ENCODE peak calls at places on chromosomes 2 and 18, in seven cellular contexts. P, G, K, B, D, E and Z are unnamed samples.

GRCh38 chr18:2805970-2806943 is 40.5 kb upstream of the EMILIN2 start:
- DNase-seq in P (no peak), G (no peak), K (no peak), B (no peak), D (no peak), E (peak), Z (no peak)

GRCh38 chr2:1140389-1141003 is 189.8 kb downstream of the SNTG2 start:
- DNase-seq in P (peak), G (peak), K (no peak), B (peak), D (peak), E (no peak), Z (peak)

GRCh38 chr2:61499060-61499459 is 28.2 kb upstream of the USP34 start:
- DNase-seq in P (no peak), G (no peak), K (no peak), B (no peak), D (no peak), E (no peak), Z (no peak)

GRCh38 chr2:288002-288742 is at the start of gene ALKAL2:
- DNase-seq in P (no peak), G (no peak), K (no peak), B (no peak), D (no peak), E (no peak), Z (no peak)

GRCh38 chr2:187567126-187567525 is 12.9 kb upstream of the TFPI start:
- DNase-seq in P (no peak), G (no peak), K (no peak), B (peak), D (no peak), E (peak), Z (no peak)

GRCh38 chr2:100801402-100801801 is 18.5 kb upstream of the NPAS2 start:
- DNase-seq in P (no peak), G (no peak), K (no peak), B (no peak), D (no peak), E (no peak), Z (no peak)

GRCh38 chr18:9478545-9478944 is 3.2 kb downstream of the RALBP1 start:
- DNase-seq in P (no peak), G (no peak), K (no peak), B (no peak), D (no peak), E (no peak), Z (no peak)

GRCh38 chr2:197028230-197028629 is 101.7 kb upstream of the PGAP1 start:
- DNase-seq in P (peak), G (no peak), K (peak), B (peak), D (no peak), E (peak), Z (no peak)

GRCh38 chr2:10965241-10965843 is 53.6 kb downstream of the KCNF1 start:
- DNase-seq in P (no peak), G (no peak), K (no peak), B (no peak), D (no peak), E (no peak), Z (no peak)

GRCh38 chr2:102773149-102773706 is 11.4 kb downstream of the TMEM182 start:
- DNase-seq in P (no peak), G (no peak), K (no peak), B (no peak), D (no peak), E (no peak), Z (no peak)

GRCh38 chr2:128624956-128625355 is 306.3 kb upstream of the HS6ST1 start:
- DNase-seq in P (no peak), G (no peak), K (no peak), B (no peak), D (no peak), E (no peak), Z (no peak)

GRCh38 chr2:212974692-212975091 is 176.7 kb downstream of the IKZF2 start:
- DNase-seq in P (no peak), G (peak), K (no peak), B (no peak), D (no peak), E (no peak), Z (peak)

GRCh38 chr2:181126311-181126710 is 145.9 kb downstream of the UBE2E3 start:
- DNase-seq in P (no peak), G (no peak), K (no peak), B (no peak), D (no peak), E (no peak), Z (no peak)

GRCh38 chr18:75031717-75032317 is 177.1 kb downstream of the PTGR3 start:
- DNase-seq in P (no peak), G (no peak), K (no peak), B (no peak), D (no peak), E (no peak), Z (no peak)

GRCh38 chr18:7230646-7231349 is at the start of gene LRRC30:
- DNase-seq in P (no peak), G (no peak), K (no peak), B (no peak), D (no peak), E (no peak), Z (no peak)

GRCh38 chr18:12366379-12366778 is 10.6 kb downstream of the AFG3L2 start:
- DNase-seq in P (no peak), G (no peak), K (no peak), B (no peak), D (no peak), E (no peak), Z (no peak)

DNA sequence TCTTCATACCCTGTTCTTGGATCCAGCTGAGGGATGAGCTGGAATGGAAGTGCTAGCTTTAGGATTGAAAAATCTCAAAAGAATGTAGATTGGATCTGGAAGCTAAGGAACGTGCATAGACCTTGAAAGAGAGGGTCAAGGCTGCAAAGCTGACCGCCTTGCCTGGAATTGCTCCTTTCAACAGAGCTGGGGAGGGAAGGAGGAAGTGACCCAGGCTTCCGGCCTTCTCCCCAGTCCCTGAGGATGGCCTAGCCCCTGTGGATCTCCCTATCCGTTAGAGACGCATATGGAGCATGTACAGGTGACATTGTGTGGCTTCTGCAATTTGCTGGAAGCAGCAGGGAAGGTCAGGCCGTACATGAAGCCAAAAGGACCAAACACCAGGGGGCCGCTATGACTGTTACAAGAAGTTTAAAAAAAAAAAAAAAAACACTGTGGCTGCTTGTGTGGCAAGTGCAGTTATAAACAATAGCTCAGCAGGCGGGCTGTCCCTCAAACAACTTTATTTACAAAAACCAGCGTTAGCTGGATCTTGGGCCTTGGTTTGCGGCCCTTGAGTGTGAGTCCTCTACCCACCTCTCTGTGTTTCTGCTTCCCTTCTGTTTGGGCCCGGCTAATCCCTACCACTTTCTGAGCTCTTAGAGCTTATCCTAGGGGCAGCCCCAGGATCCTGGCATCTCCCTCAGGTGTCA is 227.6 kb downstream of the SEPTIN10 start:
- DNase-seq in P (no peak), G (peak), K (no peak), B (no peak), D (no peak), E (no peak), Z (no peak)
- TF ChIP-seq CTCF in P (no peak), G (no peak), K (no peak), B (no peak), D (no peak), E (no peak), Z (no peak)

DNA sequence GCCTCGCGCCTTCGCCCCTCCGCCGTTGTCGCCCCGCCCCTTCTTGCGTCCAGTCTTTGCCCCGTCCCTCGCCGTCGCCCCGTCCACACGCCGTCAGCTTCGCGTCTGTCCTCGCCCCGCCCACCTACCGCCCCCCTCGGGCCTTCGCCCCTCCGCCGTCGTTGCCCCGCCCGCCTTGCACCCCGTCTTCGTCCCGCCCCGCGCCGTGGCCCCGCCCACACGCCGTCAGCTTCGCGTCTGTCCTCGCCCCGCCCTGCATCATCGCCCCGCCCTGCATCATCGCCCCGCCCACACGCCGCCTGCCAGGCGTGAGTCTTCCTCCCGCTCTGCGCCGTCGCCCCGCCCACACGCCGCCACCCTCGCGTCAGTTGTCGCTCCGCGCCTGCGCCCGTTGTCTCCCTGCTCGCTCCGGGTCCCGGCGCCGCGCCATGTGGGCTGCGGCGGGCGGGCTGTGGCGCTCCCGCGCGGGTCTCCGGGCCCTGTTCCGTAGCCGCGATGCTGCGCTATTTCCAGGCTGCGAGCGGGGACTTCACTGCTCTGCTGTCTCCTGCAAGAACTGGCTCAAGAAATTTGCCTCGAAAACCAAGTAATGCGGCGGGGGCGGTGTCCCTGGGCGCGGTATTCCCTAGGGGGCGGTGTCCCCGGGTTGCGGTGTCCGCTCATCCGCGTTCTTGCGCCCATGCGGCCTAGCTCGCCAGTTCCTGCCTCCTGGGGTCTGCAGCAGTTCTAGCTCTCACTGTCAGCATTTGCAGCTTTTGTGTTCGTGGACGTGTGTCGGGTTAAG is at the start of gene RBFA:
- DNase-seq in P (peak), G (peak), K (peak), B (peak), D (peak), E (peak), Z (peak)
- TF ChIP-seq POLR2A in P (peak), G (peak), K (peak), B (peak), D (peak), E (peak), Z (peak)

DNA sequence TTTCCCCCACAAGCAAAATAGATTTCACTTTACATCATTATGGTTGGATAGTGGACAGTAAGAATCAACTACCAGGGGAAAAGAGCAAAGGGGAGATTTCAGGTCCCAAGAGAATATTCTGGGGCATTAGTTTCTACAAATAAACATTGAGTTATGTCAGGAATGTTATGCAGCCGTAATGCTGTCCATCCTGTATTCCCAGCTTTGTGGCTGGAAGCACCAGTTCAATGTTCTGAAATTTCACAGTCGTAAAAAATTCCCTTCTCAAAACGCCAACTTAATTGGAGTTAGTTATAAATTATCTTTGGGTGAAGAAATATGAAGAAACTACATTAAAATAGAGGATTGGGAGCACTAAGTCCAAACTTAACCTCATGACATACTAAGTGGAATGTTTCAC is 141.5 kb upstream of the FIGN start:
- DNase-seq in P (no peak), G (no peak), K (no peak), B (no peak), D (no peak), E (peak), Z (no peak)
- TF ChIP-seq MAX in P (no peak), G (no peak), K (no peak), B (no peak), D (no peak), E (no peak), Z (no peak)

GRCh38 chr2:216214768-216215167 is 105.6 kb downstream of the XRCC5 start:
- DNase-seq in P (no peak), G (no peak), K (no peak), B (no peak), D (no peak), E (no peak), Z (no peak)

GRCh38 chr2:216216951-216217903 is 108.1 kb downstream of the XRCC5 start:
- DNase-seq in P (no peak), G (peak), K (no peak), B (peak), D (no peak), E (peak), Z (peak)

GRCh38 chr2:216217904-216218260 is 108.7 kb downstream of the XRCC5 start:
- DNase-seq in P (no peak), G (no peak), K (no peak), B (no peak), D (no peak), E (no peak), Z (no peak)

GRCh38 chr2:216219866-216220265 is 110.7 kb downstream of the XRCC5 start:
- DNase-seq in P (no peak), G (no peak), K (no peak), B (no peak), D (no peak), E (no peak), Z (no peak)

DNA sequence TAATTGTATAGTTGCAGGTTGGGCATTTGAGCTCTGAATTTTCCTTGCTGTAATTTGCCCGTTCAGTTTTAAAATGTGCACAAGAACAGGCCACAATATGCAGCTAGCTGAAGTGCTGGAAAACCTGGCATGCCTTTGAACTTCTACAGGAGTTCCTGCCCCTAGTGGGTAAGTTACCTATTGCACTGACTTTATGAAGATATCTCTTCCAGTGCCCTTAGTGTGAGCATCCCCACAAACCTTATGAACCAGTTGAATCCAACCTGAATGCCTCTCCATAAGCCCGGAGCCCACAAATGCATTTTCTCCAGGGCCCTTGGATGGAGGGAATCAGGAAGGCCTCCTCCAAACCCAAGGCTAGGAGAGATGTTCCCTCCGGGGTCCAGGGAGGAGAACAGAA is 106.8 kb downstream of the XRCC5 start:
- DNase-seq in P (peak), G (peak), K (no peak), B (peak), D (no peak), E (no peak), Z (peak)
- TF ChIP-seq CTCF in P (peak), G (peak), K (peak), B (peak), D (peak), E (peak), Z (peak)

GRCh38 chr2:157876066-157876770 is at the start of gene ACVR1:
- DNase-seq in P (peak), G (peak), K (peak), B (peak), D (peak), E (peak), Z (peak)
- TF ChIP-seq POLR2A in P (no peak), G (peak), K (peak), B (no peak), D (peak), E (peak), Z (no peak)

DNA sequence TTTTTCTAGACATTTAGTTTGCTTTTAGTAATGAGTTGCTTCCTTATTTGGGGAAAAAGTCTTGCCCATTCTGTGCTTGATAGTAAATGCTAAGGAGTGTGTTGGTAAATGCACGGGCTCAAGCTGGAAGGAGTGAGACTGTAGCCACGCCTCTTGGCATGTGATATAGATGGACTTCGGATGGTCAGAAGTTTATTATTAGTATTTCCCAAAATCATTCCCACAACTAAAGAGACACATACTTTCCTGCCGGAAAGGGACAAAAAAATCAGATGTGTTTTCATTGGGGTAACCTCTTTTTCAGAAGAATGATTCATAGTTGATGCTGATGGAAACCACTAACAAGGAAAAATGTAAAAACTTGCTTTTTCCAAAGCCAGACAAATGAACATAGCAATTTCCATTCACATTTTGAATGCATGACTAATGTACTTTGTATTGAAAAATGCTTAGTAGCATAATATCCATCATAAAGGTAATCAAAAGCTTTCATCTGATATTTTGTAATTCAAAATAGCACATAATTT is 133.2 kb downstream of the ZNF532 start:
- DNase-seq in P (no peak), G (no peak), K (no peak), B (no peak), D (no peak), E (peak), Z (no peak)
- TF ChIP-seq MAX in P (no peak), G (no peak), K (no peak), B (no peak), D (no peak), E (no peak), Z (no peak)

GRCh38 chr2:220166616-220167015 is 539.2 kb downstream of the SLC4A3 start:
- DNase-seq in P (no peak), G (no peak), K (no peak), B (no peak), D (no peak), E (no peak), Z (no peak)

GRCh38 chr2:220162320-220162719 is 534.9 kb downstream of the SLC4A3 start:
- DNase-seq in P (no peak), G (no peak), K (no peak), B (no peak), D (no peak), E (no peak), Z (no peak)

GRCh38 chr2:220167956-220168355 is 540.5 kb downstream of the SLC4A3 start:
- DNase-seq in P (no peak), G (no peak), K (no peak), B (no peak), D (no peak), E (no peak), Z (no peak)

GRCh38 chr2:220163486-220163885 is 536.1 kb downstream of the SLC4A3 start:
- DNase-seq in P (no peak), G (no peak), K (no peak), B (no peak), D (no peak), E (no peak), Z (no peak)

DNA sequence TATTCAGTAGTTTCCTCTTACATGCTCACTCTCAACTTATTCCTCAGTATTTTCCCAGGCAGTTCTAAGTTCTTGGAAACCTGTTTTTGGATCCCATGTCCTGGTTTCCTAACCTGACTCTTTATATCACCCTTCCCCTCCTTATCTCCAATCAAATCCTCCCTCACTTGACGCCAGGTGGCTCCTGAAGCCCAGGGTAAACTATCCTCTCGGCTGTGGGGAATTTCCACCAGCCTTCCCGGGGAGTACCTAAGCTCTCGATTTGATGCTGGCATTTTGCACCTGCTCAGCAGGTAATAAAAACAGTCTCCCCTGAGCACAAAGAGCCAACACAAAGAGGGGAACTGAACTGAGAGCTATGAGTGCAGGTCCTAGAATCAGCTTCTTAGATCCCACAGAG is 538.0 kb downstream of the SLC4A3 start:
- DNase-seq in P (no peak), G (no peak), K (no peak), B (no peak), D (no peak), E (no peak), Z (no peak)
- TF ChIP-seq CTCF in P (peak), G (no peak), K (no peak), B (peak), D (peak), E (no peak), Z (no peak)

GRCh38 chr2:28393115-28393836 is 618 bp downstream of the FOSL2 start:
- DNase-seq in P (no peak), G (peak), K (no peak), B (no peak), D (no peak), E (peak), Z (peak)

GRCh38 chr2:28394331-28394877 is 1.7 kb downstream of the FOSL2 start:
- DNase-seq in P (no peak), G (no peak), K (no peak), B (no peak), D (no peak), E (peak), Z (peak)

GRCh38 chr2:28394997-28395333 is 2.3 kb downstream of the FOSL2 start:
- DNase-seq in P (no peak), G (no peak), K (no peak), B (no peak), D (no peak), E (no peak), Z (peak)

GRCh38 chr2:28397043-28397381 is 4.4 kb downstream of the FOSL2 start:
- DNase-seq in P (no peak), G (no peak), K (no peak), B (no peak), D (no peak), E (no peak), Z (no peak)

GRCh38 chr2:28395334-28396061 is 2.8 kb downstream of the FOSL2 start:
- DNase-seq in P (no peak), G (no peak), K (no peak), B (no peak), D (no peak), E (peak), Z (peak)
- TF ChIP-seq POLR2A in P (no peak), G (no peak), K (no peak), B (no peak), D (no peak), E (peak), Z (no peak)

GRCh38 chr2:96842600-96842999 is 1.2 kb downstream of the ANKRD23 start:
- DNase-seq in P (no peak), G (no peak), K (no peak), B (no peak), D (no peak), E (no peak), Z (no peak)

GRCh38 chr2:96841707-96842495 is 1.9 kb downstream of the ANKRD23 start:
- DNase-seq in P (no peak), G (no peak), K (no peak), B (no peak), D (no peak), E (no peak), Z (no peak)

GRCh38 chr2:96847586-96847985 is 3.8 kb upstream of the ANKRD23 start:
- DNase-seq in P (no peak), G (no peak), K (no peak), B (no peak), D (no peak), E (no peak), Z (peak)

GRCh38 chr2:96843538-96844268 is at the start of gene ANKRD23:
- DNase-seq in P (no peak), G (no peak), K (no peak), B (no peak), D (no peak), E (no peak), Z (no peak)

GRCh38 chr2:96844405-96844808 is 586 bp upstream of the ANKRD23 start:
- DNase-seq in P (no peak), G (no peak), K (no peak), B (no peak), D (no peak), E (no peak), Z (no peak)
- TF ChIP-seq MAX in P (no peak), G (no peak), K (no peak), B (no peak), D (no peak), E (no peak), Z (no peak)